ENCODE peak calls at places on chromosome 17, in four cellular contexts. T, C, E and O are unnamed samples.

GRCh38 chr17:3891626-3892094 is 1.2 kb downstream of the CAMKK1 start:
- DNase-seq in E (no peak), T (no peak), C (no peak), O (no peak)

GRCh38 chr17:81330884-81331245 is 35.8 kb upstream of the SLC38A10 start:
- DNase-seq in E (no peak), C (no peak), T (no peak), O (no peak)

GRCh38 chr17:67441052-67441738 is 64.1 kb downstream of the PITPNC1 start:
- DNase-seq in T (no peak), E (peak), C (peak), O (peak)

GRCh38 chr17:64497565-64498035 is 746 bp upstream of the POLG2 start:
- DNase-seq in C (no peak), E (no peak), T (no peak), O (no peak)

GRCh38 chr17:56165017-56165720 is 11.9 kb downstream of the ANKFN1 start:
- DNase-seq in E (no peak), T (no peak), C (no peak), O (no peak)

GRCh38 chr17:47694018-47694817 is at the start of gene TBKBP1:
- DNase-seq in T (peak), E (no peak), C (peak), O (no peak)

GRCh38 chr17:55549140-55549539 is 37.9 kb upstream of the SMIM36 start:
- DNase-seq in T (no peak), E (no peak), C (no peak), O (no peak)

GRCh38 chr17:15194859-15195277 is 70.3 kb downstream of the PMP22 start:
- DNase-seq in C (no peak), T (no peak), E (no peak), O (no peak)

GRCh38 chr17:36939944-36940312 is 2.7 kb downstream of the LHX1 start:
- DNase-seq in E (no peak), C (no peak), T (no peak), O (no peak)

GRCh38 chr17:7112527-7113108 is 2.0 kb downstream of the ASGR2 start:
- DNase-seq in T (no peak), E (no peak), C (no peak), O (no peak)

GRCh38 chr17:4539576-4540223 is 15.5 kb downstream of the MYBBP1A start:
- DNase-seq in T (no peak), C (no peak), E (no peak), O (no peak)

GRCh38 chr17:81365601-81366585 is 29.4 kb upstream of the BAHCC1 start:
- DNase-seq in T (peak), E (no peak), C (no peak), O (no peak)

GRCh38 chr17:48456584-48456983 is 26.6 kb upstream of the SKAP1 start:
- DNase-seq in C (no peak), T (no peak), E (no peak), O (no peak)

GRCh38 chr17:8051831-8052230 is 13.0 kb downstream of the ALOX15B start:
- DNase-seq in E (no peak), T (no peak), C (no peak), O (no peak)

GRCh38 chr17:29569245-29569950 is 897 bp downstream of the TP53I13 start:
- DNase-seq in E (no peak), T (no peak), C (no peak), O (no peak)